ENCODE peak calls at places on chromosomes 16 and 17, in six cellular contexts. W is heart right ventricle; Y is OCI-LY7; K is mammary epithelial cell; R is naive thymus-derived CD4-positive, alpha-beta T cell; E is body of pancreas. D is an unnamed sample.

GRCh38 chr16:66728117-66728787 is 23.2 kb downstream of the DYNC1LI2 start:
- DNase-seq in W (no peak), Y (peak), K (peak), R (peak), E (peak), D (no peak)

GRCh38 chr16:87706278-87707000 is 59.3 kb downstream of the KLHDC4 start:
- DNase-seq in W (no peak), Y (no peak), K (no peak), R (no peak), E (no peak), D (no peak)

GRCh38 chr16:30923554-30924085 is at the start of gene FBXL19:
- DNase-seq in W (peak), Y (no peak), K (no peak), R (no peak), E (peak), D (no peak)

GRCh38 chr17:75181608-75182318 is 996 bp downstream of the SUMO2 start:
- DNase-seq in W (no peak), Y (peak), K (peak), R (peak), E (no peak), D (no peak)

GRCh38 chr16:56932588-56933265 is 785 bp downstream of the HERPUD1 start:
- DNase-seq in W (peak), Y (peak), K (peak), R (peak), E (peak), D (peak)

GRCh38 chr17:35117984-35118383 is 1.7 kb downstream of the RAD51D start:
- DNase-seq in W (no peak), Y (peak), K (peak), R (peak), E (no peak), D (peak)

GRCh38 chr16:1258218-1258587 is 2.3 kb downstream of the TPSD1 start:
- DNase-seq in W (no peak), Y (no peak), K (no peak), R (no peak), E (no peak), D (no peak)

GRCh38 chr16:48123104-48123788 is 32.5 kb downstream of the ABCC12 start:
- DNase-seq in W (no peak), Y (no peak), K (peak), R (no peak), E (no peak), D (no peak)

GRCh38 chr16:89023621-89024511 is 46.9 kb upstream of the CBFA2T3 start:
- DNase-seq in W (peak), Y (no peak), K (no peak), R (no peak), E (no peak), D (no peak)

GRCh38 chr16:10654592-10655414 is 39.9 kb downstream of the TEKT5 start:
- DNase-seq in W (no peak), Y (no peak), K (no peak), R (no peak), E (no peak), D (no peak)

GRCh38 chr17:57104461-57105175 is 19.6 kb downstream of the AKAP1 start:
- DNase-seq in W (no peak), Y (no peak), K (peak), R (no peak), E (no peak), D (no peak)

GRCh38 chr17:27478901-27479531 is 22.8 kb downstream of the KSR1 start:
- DNase-seq in W (no peak), Y (no peak), K (no peak), R (no peak), E (no peak), D (no peak)

GRCh38 chr16:21101631-21102420 is 48.8 kb downstream of the DNAH3 start:
- DNase-seq in W (peak), Y (peak), K (no peak), R (peak), E (no peak), D (no peak)

GRCh38 chr17:13480877-13481276 is 120.9 kb downstream of the HS3ST3A1 start:
- DNase-seq in W (no peak), Y (peak), K (no peak), R (no peak), E (no peak), D (no peak)

GRCh38 chr17:70031341-70031740 is 43.7 kb upstream of the KCNJ16 start:
- DNase-seq in W (no peak), Y (no peak), K (no peak), R (no peak), E (no peak), D (no peak)

GRCh38 chr16:13153696-13154095 is 252.3 kb downstream of the SHISA9 start:
- DNase-seq in W (no peak), Y (no peak), K (no peak), R (no peak), E (no peak), D (no peak)

GRCh38 chr17:49013311-49014205 is 16.4 kb downstream of the IGF2BP1 start:
- DNase-seq in W (no peak), Y (no peak), K (no peak), R (no peak), E (no peak), D (no peak)

GRCh38 chr17:30378191-30378796 is 433 bp upstream of the CPD start:
- DNase-seq in W (peak), Y (peak), K (no peak), R (peak), E (peak), D (peak)

GRCh38 chr17:48409607-48410006 is 20.4 kb downstream of the SKAP1 start:
- DNase-seq in W (no peak), Y (no peak), K (no peak), R (no peak), E (no peak), D (no peak)

GRCh38 chr17:13520899-13521572 is 80.7 kb downstream of the HS3ST3A1 start:
- DNase-seq in W (no peak), Y (no peak), K (peak), R (no peak), E (no peak), D (no peak)

GRCh38 chr16:73735954-73736353 is 560.7 kb upstream of the PSMD7 start:
- DNase-seq in W (no peak), Y (no peak), K (no peak), R (no peak), E (no peak), D (no peak)

GRCh38 chr17:66983414-66984021 is 19.0 kb downstream of the CACNG4 start:
- DNase-seq in W (no peak), Y (no peak), K (no peak), R (no peak), E (no peak), D (no peak)

GRCh38 chr16:64864232-64864803 is 257.5 kb downstream of the CDH11 start:
- DNase-seq in W (no peak), Y (no peak), K (peak), R (no peak), E (no peak), D (no peak)

GRCh38 chr16:1141716-1142115 is 11.2 kb upstream of the CACNA1H start:
- DNase-seq in W (no peak), Y (no peak), K (no peak), R (no peak), E (no peak), D (no peak)

GRCh38 chr16:56767018-56767417 is 37.1 kb downstream of the NUP93 start:
- DNase-seq in W (no peak), Y (no peak), K (no peak), R (no peak), E (no peak), D (no peak)

GRCh38 chr17:45411348-45412105 is 21.1 kb downstream of the ARHGAP27 start:
- DNase-seq in W (no peak), Y (no peak), K (no peak), R (no peak), E (no peak), D (no peak)

GRCh38 chr16:14444979-14445810 is 184.9 kb downstream of the PARN start:
- DNase-seq in W (no peak), Y (peak), K (no peak), R (no peak), E (no peak), D (no peak)

GRCh38 chr17:12395733-12396354 is 269.8 kb upstream of the MYOCD start:
- DNase-seq in W (no peak), Y (peak), K (no peak), R (no peak), E (no peak), D (no peak)

DNA sequence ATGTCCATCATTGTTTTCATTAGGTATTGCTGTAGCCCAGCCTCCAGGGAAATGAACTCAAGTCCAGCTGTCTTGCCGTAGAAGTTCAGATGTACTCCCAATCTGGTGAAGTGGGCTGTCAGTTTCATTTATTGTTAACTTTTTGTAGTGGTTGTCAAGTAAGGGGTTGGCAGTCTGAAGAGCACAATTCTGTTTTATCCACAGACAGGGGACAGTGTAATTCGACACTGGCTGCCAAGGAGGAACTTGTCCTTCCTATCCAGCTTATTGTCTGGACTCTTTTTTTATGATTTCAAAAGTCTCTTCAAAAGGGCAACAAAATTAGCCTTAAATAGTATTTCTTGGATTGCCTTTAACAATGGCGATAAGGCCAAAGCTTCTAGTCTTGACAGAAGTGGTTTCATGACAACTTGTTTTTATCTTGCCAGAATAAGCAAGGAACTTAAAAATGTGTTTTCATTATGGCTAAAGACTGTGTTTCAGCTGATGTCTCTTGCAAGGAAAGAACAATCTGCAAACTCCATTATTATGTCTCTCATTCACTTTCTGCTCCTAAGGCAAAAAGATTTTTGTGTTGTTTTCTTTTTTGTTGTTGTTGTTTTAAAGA is 73.9 kb upstream of the TANC2 start:
- DNase-seq in W (no peak), Y (no peak), K (no peak), R (no peak), E (no peak), D (no peak)
- H3K27ac ChIP-seq in W (no peak), Y (no peak), K (peak), R (no peak), E (no peak), D (peak)

DNA sequence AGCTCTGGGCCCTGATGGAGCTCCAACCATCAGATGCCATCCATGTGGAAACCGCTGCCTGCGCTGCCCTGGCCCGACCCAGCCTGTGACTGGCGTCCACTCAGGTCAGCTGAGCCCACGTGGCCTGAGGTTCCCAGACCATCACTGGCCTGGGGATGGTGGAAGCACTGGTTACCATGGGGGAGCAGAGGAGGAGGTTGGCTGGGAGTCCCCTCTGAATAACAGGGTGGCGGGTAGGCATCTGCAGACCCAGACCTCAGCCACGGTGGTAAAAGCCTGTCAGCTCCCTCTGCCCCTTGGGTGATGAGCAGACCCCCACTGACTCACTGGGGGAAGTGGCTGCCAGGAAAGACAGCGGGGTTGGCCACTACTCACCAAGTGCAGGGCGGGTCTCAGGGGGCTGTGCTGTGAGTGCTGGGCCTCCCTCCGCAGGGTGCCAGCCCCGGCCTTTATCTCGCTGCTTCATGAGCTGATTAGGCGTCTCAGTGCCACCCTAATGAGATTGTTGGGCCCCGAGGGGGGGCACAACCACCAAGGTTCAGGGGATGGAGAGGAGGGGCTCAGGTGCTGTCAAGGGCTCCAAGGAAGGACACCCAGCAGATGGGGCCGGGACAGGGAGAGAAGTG is at the start of gene PDE6G:
- DNase-seq in W (no peak), Y (no peak), K (no peak), R (no peak), E (no peak), D (no peak)
- H3K27ac ChIP-seq in W (no peak), Y (no peak), K (no peak), R (no peak), E (no peak), D (no peak)

GRCh38 chr17:47099451-47099986 is 89.6 kb downstream of the CDC27 start:
- DNase-seq in W (no peak), Y (peak), K (no peak), R (no peak), E (no peak), D (no peak)
- H3K27ac ChIP-seq in W (peak), Y (peak), K (peak), R (peak), E (peak), D (peak)

GRCh38 chr17:50949128-50950001 is 83.2 kb upstream of the TOB1 start:
- DNase-seq in W (no peak), Y (no peak), K (peak), R (no peak), E (no peak), D (no peak)
- H3K27ac ChIP-seq in W (peak), Y (no peak), K (peak), R (no peak), E (peak), D (peak)

DNA sequence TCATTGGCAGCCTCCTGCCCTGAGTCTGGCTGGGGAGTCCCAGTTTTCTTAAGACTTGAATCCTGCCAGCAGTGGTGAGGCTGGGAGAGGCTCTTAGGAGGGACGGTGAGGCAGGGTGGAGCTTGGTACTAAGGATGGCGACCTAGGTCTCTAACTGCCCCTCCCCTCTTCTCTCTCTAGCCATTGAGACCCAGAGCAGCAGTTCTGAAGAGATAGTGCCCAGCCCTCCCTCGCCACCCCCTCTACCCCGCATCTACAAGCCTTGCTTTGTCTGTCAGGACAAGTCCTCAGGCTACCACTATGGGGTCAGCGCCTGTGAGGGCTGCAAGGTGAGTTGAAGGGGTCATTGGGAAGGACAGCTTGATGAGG is 16.4 kb downstream of the GJD3 start:
- DNase-seq in W (no peak), Y (no peak), K (no peak), R (no peak), E (no peak), D (no peak)
- H3K27ac ChIP-seq in W (peak), Y (peak), K (peak), R (peak), E (peak), D (peak)

GRCh38 chr17:43846963-43847369 is at the start of gene CD300LG:
- DNase-seq in W (peak), Y (no peak), K (no peak), R (no peak), E (no peak), D (no peak)
- H3K27ac ChIP-seq in W (peak), Y (no peak), K (no peak), R (no peak), E (peak), D (no peak)

D was measured in substantia nigra.